ENCODE peak calls at places on chromosomes 13 and 19, in four cellular contexts. G, K, X and S are unnamed samples.

GRCh38 chr13:48500652-48501197 is 32.2 kb downstream of the RCBTB2 start:
- DNase-seq in G (peak; percentile 96), X (peak; percentile 96), K (no peak), S (peak; percentile 30)

GRCh38 chr19:926595-927043 is 784 bp downstream of the ARID3A start:
- DNase-seq in X (no peak), K (no peak), G (no peak), S (peak; percentile 89)

GRCh38 chr19:8361921-8362793 is 1.8 kb upstream of the ANGPTL4 start:
- DNase-seq in G (peak; percentile 99), X (peak; percentile 99), K (peak; percentile 99), S (no peak)

GRCh38 chr13:33490461-33491327 is 205.1 kb upstream of the STARD13 start:
- DNase-seq in X (no peak), G (no peak), K (peak; percentile 95), S (no peak)

GRCh38 chr19:43337737-43338136 is 15.7 kb upstream of the CD177 start:
- DNase-seq in K (no peak), X (no peak), G (no peak), S (no peak)

GRCh38 chr19:47096721-47097120 is 16.9 kb downstream of the ZC3H4 start:
- DNase-seq in X (no peak), K (no peak), G (no peak), S (no peak)

GRCh38 chr13:85864963-85865530 is 65.8 kb upstream of the SLITRK6 start:
- DNase-seq in X (peak; percentile 38), G (peak; percentile 72), K (no peak), S (no peak)

GRCh38 chr19:12194827-12195500 is 32.1 kb downstream of the ZNF136 start:
- DNase-seq in K (peak; percentile 6), G (peak; percentile 72), X (peak; percentile 6), S (no peak)

GRCh38 chr19:19201697-19202630 is 1.2 kb downstream of the NR2C2AP start:
- DNase-seq in G (no peak), X (no peak), K (no peak), S (no peak)

GRCh38 chr13:107296804-107297203 is 728.9 kb upstream of the ARGLU1 start:
- DNase-seq in G (peak; percentile 61), K (no peak), X (peak; percentile 71), S (no peak)

GRCh38 chr13:82206241-82206640 is 1676.0 kb downstream of the SLITRK1 start:
- DNase-seq in X (no peak), G (no peak), K (no peak), S (no peak)

GRCh38 chr19:49639401-49640112 is 386 bp downstream of the RRAS start:
- DNase-seq in K (no peak), X (no peak), G (no peak), S (no peak)

GRCh38 chr13:96898212-96898611 is 96.1 kb downstream of the OXGR1 start:
- DNase-seq in G (peak; percentile 5), K (no peak), X (no peak), S (no peak)

GRCh38 chr13:19159761-19160420 is 21.7 kb downstream of the TUBA3C start:
- DNase-seq in K (no peak), X (no peak), G (no peak), S (no peak)

GRCh38 chr19:37778613-37779138 is 710 bp downstream of the ZNF573 start:
- DNase-seq in G (peak; percentile 45), K (no peak), X (peak; percentile 0), S (no peak)

GRCh38 chr19:42091300-42092266 is 15.6 kb downstream of the ZNF574 start:
- DNase-seq in K (peak; percentile 67), G (peak; percentile 68), X (peak; percentile 64), S (no peak)

GRCh38 chr13:33953203-33953602 is 135.3 kb downstream of the RFC3 start:
- DNase-seq in K (peak; percentile 13), X (peak; percentile 26), G (peak; percentile 39), S (no peak)

GRCh38 chr13:48630791-48631190 is 22.9 kb upstream of the CYSLTR2 start:
- DNase-seq in X (no peak), K (no peak), G (no peak), S (no peak)

GRCh38 chr19:45901912-45902650 is at the start of gene MYPOP:
- DNase-seq in X (no peak), G (no peak), K (no peak), S (peak; percentile 58)

GRCh38 chr19:14473915-14474578 is 1.1 kb downstream of the PTGER1 start:
- DNase-seq in G (no peak), X (no peak), K (no peak), S (peak; percentile 48)

GRCh38 chr19:51318687-51319675 is 7.5 kb downstream of the IGLON5 start:
- DNase-seq in K (no peak), X (no peak), G (no peak), S (no peak)

DNA sequence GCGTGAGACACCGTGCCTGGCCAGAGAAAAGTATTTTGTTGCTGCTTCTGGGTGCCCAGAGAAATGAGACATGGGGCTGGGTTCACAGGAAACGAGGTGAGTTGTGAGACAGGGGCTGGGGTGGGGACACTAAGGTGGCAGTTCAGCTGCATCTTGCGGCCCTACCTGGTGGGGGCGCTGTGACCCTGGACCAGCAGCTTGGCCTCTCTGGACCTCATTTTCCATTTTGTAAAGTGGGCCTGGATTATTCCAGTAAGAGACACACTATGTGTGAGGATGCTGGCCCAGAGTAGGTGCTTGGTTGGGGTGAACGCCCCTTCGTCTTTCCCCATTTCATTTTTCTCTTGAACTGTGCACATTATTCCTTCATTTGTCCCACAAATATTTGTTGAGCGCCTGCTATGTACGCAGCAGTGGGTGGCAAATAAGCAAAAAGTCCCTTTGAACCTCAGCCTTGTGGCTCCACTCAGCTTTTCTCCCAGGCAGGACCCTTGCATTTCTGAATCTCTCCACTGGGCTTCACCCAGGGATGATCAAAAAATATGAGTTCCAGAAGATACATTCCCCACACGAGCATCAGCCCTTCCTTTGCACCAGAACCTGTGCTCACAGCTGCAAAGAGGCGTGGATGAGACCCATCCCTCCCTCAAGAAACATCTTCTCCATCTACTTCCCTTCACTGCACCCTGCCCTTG is 26.6 kb upstream of the OR10H1 start:
- DNase-seq in K (no peak), G (no peak), X (no peak), S (no peak)
- TF ChIP-seq CTCF in K (no peak), G (peak; percentile 16), X (no peak), S (no peak)

DNA sequence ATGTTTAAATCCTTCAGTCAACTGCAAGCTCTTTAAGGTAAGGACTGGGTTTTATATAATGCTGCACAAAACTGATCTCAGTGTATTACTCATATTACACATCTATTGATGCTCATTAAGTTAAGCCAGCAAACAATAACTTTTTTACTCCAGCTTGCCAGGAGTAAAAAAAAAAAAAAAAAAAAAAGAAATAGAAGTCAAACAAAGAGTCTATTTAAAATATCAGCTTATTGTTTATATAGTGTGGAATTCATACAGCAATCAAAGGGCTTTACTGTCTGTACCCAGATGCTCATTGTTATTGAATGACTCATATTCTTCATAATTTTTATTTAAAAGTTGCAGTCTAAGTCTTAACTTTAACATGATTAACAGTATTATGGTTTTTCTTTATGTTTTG is 21.8 kb upstream of the KBTBD7 start:
- DNase-seq in G (peak; percentile 32), K (peak; percentile 60), X (peak; percentile 82), S (no peak)
- TF ChIP-seq CTCF in G (no peak), K (no peak), X (no peak), S (no peak)

DNA sequence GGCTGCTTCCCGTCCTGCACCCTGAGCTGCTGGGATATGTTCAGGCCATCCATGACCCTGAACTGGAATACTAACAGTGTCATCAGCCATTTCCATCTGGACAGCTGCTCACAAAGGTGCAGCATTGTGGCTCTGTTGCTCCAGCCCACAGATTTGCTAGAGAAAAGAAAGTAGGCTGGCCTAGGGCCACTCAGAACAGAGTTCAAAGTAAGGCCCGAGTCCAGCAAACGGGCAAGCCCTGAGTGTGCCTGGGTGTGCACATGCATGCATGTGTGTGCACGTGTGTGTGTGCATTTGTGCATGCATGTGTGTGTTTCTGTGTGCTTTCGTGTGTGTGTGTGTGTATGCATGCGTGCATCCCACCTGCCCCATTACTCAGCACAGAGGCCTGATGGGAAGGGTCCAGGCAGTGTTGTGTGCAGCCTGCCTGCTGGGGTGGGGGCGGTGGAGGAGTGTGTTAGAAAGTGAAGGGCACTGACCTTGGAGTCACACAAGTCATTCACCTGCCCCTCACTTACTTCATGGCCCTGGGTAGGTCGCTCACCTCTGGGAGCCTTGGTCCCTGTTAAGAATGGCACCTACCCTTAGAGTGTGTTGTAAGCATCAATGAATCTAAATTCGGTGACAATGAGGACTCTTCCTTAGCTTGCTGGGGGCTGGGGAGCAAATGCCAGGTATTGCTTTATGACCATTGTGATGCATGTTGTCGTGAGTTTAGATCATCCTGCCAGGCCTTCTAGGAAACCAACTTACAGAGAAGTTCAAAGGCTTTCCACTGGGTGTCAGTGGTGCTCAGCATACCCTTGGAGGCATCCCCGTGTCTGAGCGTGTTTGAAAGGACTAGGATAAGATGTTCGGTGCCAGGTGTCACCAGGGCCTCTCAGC is 53.2 kb downstream of the GPR12 start:
- DNase-seq in X (peak; percentile 58), K (peak; percentile 41), G (peak; percentile 49), S (peak; percentile 42)
- TF ChIP-seq CTCF in X (peak; percentile 64), K (peak; percentile 60), G (peak; percentile 80), S (no peak)

GRCh38 chr19:5563008-5563431 is 4.7 kb downstream of the TINCR start:
- DNase-seq in K (no peak), X (no peak), G (no peak), S (no peak)
- TF ChIP-seq CTCF in K (no peak), X (no peak), G (no peak), S (no peak)